ENCODE peak calls at places on chromosomes 5 and 9, in five cellular contexts. T is mesendoderm, O is trophoblast cell, S is neuronal stem cell, D is IMR-90. R is an unnamed sample. For H3K27me3, the result is how much of the 10 kb centered on the place peaks cover.

GRCh38 chr9:80144856-80145255 is 573.1 kb downstream of the TLE4 start:
- DNase-seq in T (no peak), O (peak), S (no peak), D (no peak), R (no peak)

GRCh38 chr9:71764438-71764837 is 3.9 kb downstream of the CEMIP2 start:
- DNase-seq in T (no peak), O (no peak), S (no peak), D (no peak), R (no peak)

GRCh38 chr5:118952992-118953651 is 35.2 kb downstream of the DTWD2 start:
- DNase-seq in T (peak), O (no peak), S (no peak), D (peak), R (no peak)

GRCh38 chr5:68239485-68239884 is 23.9 kb downstream of the PIK3R1 start:
- DNase-seq in T (no peak), O (peak), S (no peak), D (peak), R (peak)

GRCh38 chr5:110109685-110110084 is 420.0 kb downstream of the MAN2A1 start:
- DNase-seq in T (no peak), O (no peak), S (no peak), D (no peak), R (no peak)

GRCh38 chr5:173925449-173926071 is 37.4 kb downstream of the CPEB4 start:
- DNase-seq in T (peak), O (peak), S (no peak), D (peak), R (peak)

GRCh38 chr5:78504726-78505431 is 143.7 kb downstream of the LHFPL2 start:
- DNase-seq in T (peak), O (peak), S (no peak), D (peak), R (peak)

GRCh38 chr5:4518924-4519660 is 621.0 kb upstream of the ADAMTS16 start:
- DNase-seq in T (no peak), O (no peak), S (no peak), D (no peak), R (no peak)

GRCh38 chr9:106892632-106893031 is 29.7 kb downstream of the ZNF462 start:
- DNase-seq in T (peak), O (peak), S (peak), D (peak), R (peak)

GRCh38 chr5:178389031-178389729 is 156.6 kb upstream of the PHYKPL start:
- DNase-seq in T (no peak), O (no peak), S (no peak), D (no peak), R (no peak)

GRCh38 chr5:38396766-38397165 is 138.4 kb downstream of the EGFLAM start:
- DNase-seq in T (peak), O (no peak), S (no peak), D (no peak), R (no peak)

GRCh38 chr5:16179511-16179935 is at the start of gene MARCHF11:
- DNase-seq in T (peak), O (no peak), S (peak), D (no peak), R (no peak)

GRCh38 chr5:168813179-168813968 is 234.2 kb upstream of the PANK3 start:
- DNase-seq in T (peak), O (no peak), S (no peak), D (no peak), R (no peak)
- H3K27me3 ChIP-seq in T (under half), O (under half), S (under half), D (under half), R (under half)

GRCh38 chr9:127523312-127523851 is 72.1 kb downstream of the LRSAM1 start:
- DNase-seq in T (peak), O (peak), S (no peak), D (peak), R (peak)

GRCh38 chr9:127519301-127520166 is 68.2 kb downstream of the LRSAM1 start:
- DNase-seq in T (peak), O (peak), S (no peak), D (peak), R (peak)

GRCh38 chr9:127522727-127523126 is 71.4 kb downstream of the LRSAM1 start:
- DNase-seq in T (no peak), O (peak), S (no peak), D (no peak), R (peak)

GRCh38 chr9:127520941-127521918 is 69.9 kb downstream of the LRSAM1 start:
- DNase-seq in T (peak), O (no peak), S (no peak), D (peak), R (peak)

GRCh38 chr9:127521919-127522304 is 70.6 kb downstream of the LRSAM1 start:
- DNase-seq in T (no peak), O (no peak), S (no peak), D (no peak), R (no peak)
- H3K18ac ChIP-seq in T (peak), O (peak), S (peak), D (peak), R (peak)

DNA sequence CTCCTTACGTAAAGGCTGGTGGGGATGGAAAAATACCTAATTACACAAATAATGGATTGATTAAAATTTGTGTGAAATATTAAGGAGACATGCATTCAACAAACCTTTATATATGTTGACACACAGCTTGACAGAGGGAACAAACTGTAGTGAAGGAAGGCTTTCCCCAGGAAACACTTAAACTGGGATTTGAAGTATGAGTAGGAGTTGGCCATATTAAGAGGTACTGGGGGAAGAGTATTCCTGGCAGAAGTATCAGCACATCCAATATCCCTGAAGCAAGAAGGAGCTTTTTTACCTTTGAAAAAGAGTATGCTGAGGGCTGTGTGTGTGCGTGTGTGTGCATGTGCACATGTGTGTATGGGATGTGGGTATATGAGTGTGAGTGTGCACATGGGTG is 111.1 kb downstream of the PSD2 start:
- DNase-seq in T (no peak), O (no peak), S (no peak), D (no peak), R (no peak)
- H3K27me3 ChIP-seq in T (under half), O (under half), S (half or more), D (half or more), R (under half)

DNA sequence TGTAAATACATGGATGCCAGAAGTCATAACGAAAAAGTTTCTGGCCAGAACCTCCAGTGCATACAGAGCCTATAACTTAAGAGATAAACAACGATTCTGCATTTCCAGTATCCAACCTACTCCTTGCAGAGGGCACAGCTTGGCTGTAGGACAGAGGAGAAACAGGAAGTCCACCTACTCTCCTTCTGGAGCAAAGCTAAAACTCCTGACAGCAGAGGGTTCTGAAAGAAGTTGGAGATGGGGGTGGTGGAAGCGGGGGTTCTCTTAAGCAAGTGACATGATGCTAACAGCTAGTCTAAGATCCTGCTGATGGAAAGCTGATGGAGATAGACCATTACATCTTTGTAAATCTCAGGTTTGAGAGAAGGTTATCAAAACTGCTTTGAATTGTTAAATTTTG is 35.5 kb upstream of the CTNNAL1 start:
- DNase-seq in T (no peak), O (no peak), S (no peak), D (no peak), R (no peak)
- H3K18ac ChIP-seq in T (no peak), O (no peak), S (no peak), D (no peak), R (no peak)

GRCh38 chr5:73231245-73231778 is 58.3 kb downstream of the TMEM174 start:
- DNase-seq in T (no peak), O (no peak), S (no peak), D (no peak), R (no peak)
- H3K27me3 ChIP-seq in T (under half), O (under half), S (half or more), D (under half), R (under half)

GRCh38 chr9:136171009-136171800 is 33.7 kb downstream of the LHX3 start:
- DNase-seq in T (peak), O (no peak), S (peak), D (no peak), R (no peak)

GRCh38 chr9:136169495-136169894 is 35.4 kb downstream of the LHX3 start:
- DNase-seq in T (no peak), O (no peak), S (no peak), D (no peak), R (no peak)

GRCh38 chr9:136172412-136173079 is 32.4 kb downstream of the LHX3 start:
- DNase-seq in T (peak), O (no peak), S (no peak), D (no peak), R (no peak)

GRCh38 chr9:136171801-136172411 is 33.0 kb downstream of the LHX3 start:
- DNase-seq in T (no peak), O (no peak), S (no peak), D (no peak), R (no peak)

DNA sequence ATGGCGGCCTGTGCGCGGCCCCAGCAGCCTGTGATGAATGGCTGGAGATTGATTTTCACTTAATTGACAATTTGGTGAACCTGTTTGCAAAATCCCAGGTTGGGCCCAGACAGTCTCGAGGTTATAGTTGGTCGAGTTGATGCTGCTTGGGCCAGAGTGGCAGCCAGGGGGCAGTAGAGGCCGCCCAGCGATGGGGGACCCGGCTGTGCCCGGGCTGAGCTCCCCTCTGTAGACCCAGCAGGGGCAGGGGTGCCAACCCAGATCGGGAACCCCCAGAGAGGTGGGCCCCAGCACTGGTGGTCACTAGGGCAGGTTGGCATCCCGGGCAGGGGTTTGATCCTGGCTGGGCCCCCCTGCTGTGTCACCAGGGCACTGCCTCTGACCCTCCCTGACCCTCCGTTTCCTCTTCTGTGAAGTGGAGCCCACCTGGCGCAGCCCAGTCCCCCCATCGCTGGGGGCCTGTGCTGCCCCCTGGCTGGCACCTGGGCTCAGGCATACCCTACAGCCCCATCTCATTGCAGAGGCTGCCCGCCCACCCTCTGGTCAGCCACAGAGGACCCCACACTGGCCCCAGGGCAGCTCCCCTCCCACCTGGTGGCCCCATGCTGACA is 34.5 kb downstream of the LHX3 start:
- DNase-seq in T (no peak), O (peak), S (no peak), D (no peak), R (peak)
- H3K18ac ChIP-seq in T (no peak), O (no peak), S (peak), D (no peak), R (no peak)

GRCh38 chr9:135040892-135041291 is 46.6 kb upstream of the OLFM1 start:
- DNase-seq in T (no peak), O (no peak), S (no peak), D (no peak), R (no peak)
- H3K27me3 ChIP-seq in T (under half), O (under half), S (under half), D (under half), R (under half)